ENCODE peak calls at places on chromosomes 3 and 15, in seven cellular contexts. F is mammary epithelial cell, G is cardiac fibroblast, T is IMR-90, M is pancreas, V is SK-N-SH, I is cardiac muscle cell. Y is an unnamed sample.

GRCh38 chr15:41512078-41512394 is 1.6 kb downstream of the LTK start:
- DNase-seq in F (no peak), G (no peak), T (no peak), M (peak), V (no peak), I (no peak), Y (peak)

GRCh38 chr3:10294030-10294591 is 1.4 kb upstream of the GHRL start:
- DNase-seq in F (no peak), G (no peak), T (no peak), M (no peak), V (no peak), I (no peak), Y (no peak)

GRCh38 chr15:85762039-85762755 is 32.5 kb downstream of the KLHL25 start:
- DNase-seq in F (no peak), G (no peak), T (no peak), M (no peak), V (no peak), I (no peak), Y (no peak)

GRCh38 chr3:20072422-20072821 is 32.2 kb downstream of the KAT2B start:
- DNase-seq in F (no peak), G (no peak), T (no peak), M (no peak), V (no peak), I (no peak), Y (no peak)

GRCh38 chr15:57323806-57324589 is 52.3 kb upstream of the CGNL1 start:
- DNase-seq in F (peak), G (no peak), T (peak), M (no peak), V (peak), I (no peak), Y (no peak)

GRCh38 chr3:31891876-31892455 is 89.1 kb downstream of the OSBPL10 start:
- DNase-seq in F (no peak), G (no peak), T (no peak), M (no peak), V (no peak), I (no peak), Y (no peak)

GRCh38 chr3:131730581-131730980 is 227.8 kb upstream of the MRPL3 start:
- DNase-seq in F (peak), G (peak), T (no peak), M (no peak), V (no peak), I (no peak), Y (no peak)

GRCh38 chr3:184652465-184652864 is 59.4 kb downstream of the MAGEF1 start:
- DNase-seq in F (peak), G (no peak), T (no peak), M (no peak), V (no peak), I (no peak), Y (no peak)

GRCh38 chr3:62289922-62290321 is 83.4 kb downstream of the FEZF2 start:
- DNase-seq in F (no peak), G (no peak), T (no peak), M (no peak), V (no peak), I (no peak), Y (no peak)

GRCh38 chr3:124168271-124168670 is 176.3 kb upstream of the ROPN1 start:
- DNase-seq in F (peak), G (peak), T (peak), M (no peak), V (no peak), I (no peak), Y (no peak)

GRCh38 chr3:28856796-28857195 is 424.1 kb upstream of the RBMS3 start:
- DNase-seq in F (no peak), G (peak), T (peak), M (no peak), V (no peak), I (no peak), Y (no peak)

GRCh38 chr15:28929200-28929599 is 43.4 kb downstream of the APBA2 start:
- DNase-seq in F (no peak), G (no peak), T (no peak), M (peak), V (no peak), I (no peak), Y (no peak)

GRCh38 chr3:183815951-183816475 is 9.4 kb downstream of the MAP6D1 start:
- DNase-seq in F (no peak), G (no peak), T (no peak), M (no peak), V (no peak), I (no peak), Y (no peak)

GRCh38 chr15:67178569-67179210 is 75.8 kb downstream of the AAGAB start:
- DNase-seq in F (peak), G (peak), T (peak), M (peak), V (no peak), I (peak), Y (no peak)
- TF ChIP-seq CTCF in F (no peak), G (no peak), T (no peak), M (no peak), V (no peak), I (no peak), Y (no peak)

DNA sequence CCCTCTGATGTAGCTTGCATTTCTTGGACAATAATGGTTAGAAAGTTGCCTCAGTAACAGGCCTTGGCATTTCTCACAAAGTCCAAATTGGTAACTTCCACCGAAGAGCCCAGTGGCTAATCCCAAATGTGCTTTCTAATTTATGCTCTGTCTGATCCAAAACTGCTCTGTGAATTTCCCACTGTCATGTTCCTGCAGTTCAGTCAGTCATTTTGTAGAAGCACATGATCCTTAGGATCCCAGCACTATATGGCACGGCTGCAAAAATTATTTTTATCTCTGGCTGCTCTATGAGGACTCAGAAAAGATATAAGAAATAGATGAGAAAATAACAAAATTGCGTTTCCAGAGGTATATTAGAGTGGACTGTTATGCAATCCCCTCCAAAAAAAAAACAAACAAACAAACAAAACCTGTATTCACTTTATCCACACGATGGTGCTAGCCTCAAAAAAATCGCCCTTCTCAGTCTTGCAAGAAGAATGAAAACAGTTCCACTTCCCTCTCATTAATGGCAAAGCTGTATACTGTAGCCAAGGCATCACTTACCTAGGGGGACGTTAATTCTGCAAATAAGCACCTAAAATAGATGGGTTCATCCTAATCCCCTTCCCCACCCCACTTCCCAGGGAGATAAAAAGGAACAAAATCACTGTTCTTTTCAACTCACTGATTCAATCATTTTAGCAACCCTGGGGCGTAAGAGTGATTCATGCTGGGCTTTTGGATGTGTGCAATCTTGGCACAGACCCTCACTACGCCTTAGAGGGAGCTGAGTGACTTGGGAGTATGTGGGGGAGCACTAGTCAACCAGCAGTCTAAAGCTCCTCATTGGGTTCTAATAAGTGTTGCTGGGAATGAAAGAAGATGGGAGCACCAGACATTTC is 61.3 kb downstream of the TMCO5A start:
- DNase-seq in F (peak), G (peak), T (peak), M (no peak), V (peak), I (peak), Y (peak)
- TF ChIP-seq CTCF in F (peak), G (peak), T (peak), M (peak), V (peak), I (peak), Y (peak)

GRCh38 chr15:62886431-62887071 is 156.0 kb upstream of the TPM1 start:
- DNase-seq in F (peak), G (peak), T (peak), M (no peak), V (no peak), I (no peak), Y (no peak)
- TF ChIP-seq CTCF in F (no peak), G (no peak), T (no peak), M (no peak), V (no peak), I (no peak), Y (no peak)

DNA sequence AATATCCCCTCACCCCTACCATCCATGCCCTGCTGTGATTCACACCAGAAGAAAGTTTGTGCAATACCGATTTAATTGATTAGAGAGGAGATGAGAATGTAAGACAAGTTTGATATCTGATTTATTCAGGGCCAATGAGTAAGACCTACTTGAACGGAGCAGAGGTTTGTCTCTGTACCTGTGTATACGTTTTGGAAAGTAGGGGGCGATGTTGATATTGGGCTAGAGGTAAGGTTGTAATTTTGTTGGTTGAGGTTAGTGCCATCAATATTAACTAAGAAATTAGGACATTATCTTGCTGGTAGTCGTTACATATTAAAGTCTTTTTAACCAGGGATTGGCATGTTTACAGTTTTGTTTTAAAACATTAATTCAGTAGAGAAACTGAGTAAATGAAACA is 20.5 kb downstream of the EAF2 start:
- DNase-seq in F (peak), G (peak), T (no peak), M (no peak), V (no peak), I (peak), Y (no peak)
- TF ChIP-seq CTCF in F (peak), G (peak), T (peak), M (peak), V (peak), I (peak), Y (peak)

GRCh38 chr15:50862553-50862952 is 45.9 kb upstream of the AP4E1 start:
- DNase-seq in F (no peak), G (no peak), T (no peak), M (no peak), V (no peak), I (no peak), Y (no peak)
- TF ChIP-seq CTCF in F (no peak), G (no peak), T (no peak), M (no peak), V (no peak), I (no peak), Y (no peak)

GRCh38 chr15:63848881-63849551 is 15.3 kb upstream of the HERC1 start:
- DNase-seq in F (no peak), G (no peak), T (no peak), M (no peak), V (no peak), I (no peak), Y (no peak)

GRCh38 chr15:63839717-63840116 is 6.0 kb upstream of the HERC1 start:
- DNase-seq in F (no peak), G (no peak), T (no peak), M (no peak), V (no peak), I (peak), Y (no peak)

GRCh38 chr15:63842626-63843025 is 8.9 kb upstream of the HERC1 start:
- DNase-seq in F (no peak), G (no peak), T (no peak), M (no peak), V (no peak), I (no peak), Y (no peak)

GRCh38 chr15:63846022-63846544 is 12.3 kb upstream of the HERC1 start:
- DNase-seq in F (no peak), G (no peak), T (no peak), M (no peak), V (no peak), I (no peak), Y (no peak)

GRCh38 chr15:63843901-63844317 is 10.2 kb upstream of the HERC1 start:
- DNase-seq in F (no peak), G (peak), T (peak), M (no peak), V (no peak), I (no peak), Y (no peak)
- TF ChIP-seq CTCF in F (no peak), G (no peak), T (no peak), M (no peak), V (no peak), I (no peak), Y (no peak)

GRCh38 chr15:80856400-80856799 is 77.2 kb downstream of the CEMIP start:
- DNase-seq in F (no peak), G (no peak), T (no peak), M (no peak), V (peak), I (no peak), Y (no peak)
- TF ChIP-seq CTCF in F (no peak), G (no peak), T (peak), M (no peak), V (peak), I (peak), Y (peak)

GRCh38 chr15:40440300-40441011 is at the start of gene BAHD1:
- DNase-seq in F (peak), G (peak), T (peak), M (peak), V (peak), I (peak), Y (peak)

GRCh38 chr15:40441736-40442531 is 1.2 kb downstream of the BAHD1 start:
- DNase-seq in F (no peak), G (no peak), T (no peak), M (peak), V (peak), I (peak), Y (peak)

GRCh38 chr15:40443255-40443654 is 2.5 kb downstream of the BAHD1 start:
- DNase-seq in F (no peak), G (no peak), T (no peak), M (no peak), V (no peak), I (no peak), Y (no peak)

GRCh38 chr15:40439461-40440299 is 1.1 kb upstream of the BAHD1 start:
- DNase-seq in F (peak), G (no peak), T (peak), M (no peak), V (peak), I (peak), Y (no peak)

GRCh38 chr15:40441012-40441735 is 421 bp downstream of the BAHD1 start:
- DNase-seq in F (no peak), G (no peak), T (no peak), M (peak), V (no peak), I (peak), Y (peak)
- TF ChIP-seq CTCF in F (no peak), G (no peak), T (peak), M (no peak), V (peak), I (no peak), Y (no peak)

Y was measured in endothelial cell.